ENCODE peak calls at places on chromosomes 7 and 10, in six cellular contexts. Z is Panc1, J is NB4, G is bronchial epithelial cell, A is astrocyte of the spinal cord, L is ovary. Q is an unnamed sample.

GRCh38 chr10:58546722-58547121 is 34.0 kb downstream of the BICC1 start:
- DNase-seq in Z (no peak), J (no peak), G (no peak), A (no peak), L (no peak), Q (no peak)

GRCh38 chr10:125084191-125085186 is 75.9 kb downstream of the CTBP2 start:
- DNase-seq in Z (peak), J (no peak), G (peak), A (peak), L (peak), Q (peak)

GRCh38 chr10:94052901-94053638 is 59.3 kb downstream of the PLCE1 start:
- DNase-seq in Z (no peak), J (no peak), G (no peak), A (no peak), L (no peak), Q (no peak)

GRCh38 chr10:96417432-96417831 is 58.6 kb upstream of the OPALIN start:
- DNase-seq in Z (no peak), J (peak), G (no peak), A (peak), L (no peak), Q (no peak)

GRCh38 chr7:44148961-44149550 is 7.9 kb upstream of the MYL7 start:
- DNase-seq in Z (no peak), J (no peak), G (no peak), A (no peak), L (no peak), Q (no peak)

GRCh38 chr10:23081891-23082290 is 13.5 kb upstream of the MSRB2 start:
- DNase-seq in Z (no peak), J (no peak), G (no peak), A (no peak), L (no peak), Q (no peak)

GRCh38 chr10:100186253-100186780 is 488 bp upstream of the ERLIN1 start:
- DNase-seq in Z (no peak), J (peak), G (peak), A (no peak), L (no peak), Q (no peak)

GRCh38 chr10:122165492-122165832 is 105.6 kb upstream of the BTBD16 start:
- DNase-seq in Z (no peak), J (no peak), G (no peak), A (no peak), L (no peak), Q (no peak)

GRCh38 chr10:109328001-109328400 is 595.3 kb downstream of the XPNPEP1 start:
- DNase-seq in Z (no peak), J (no peak), G (no peak), A (no peak), L (no peak), Q (no peak)

GRCh38 chr10:23974886-23975830 is 233.8 kb upstream of the KIAA1217 start:
- DNase-seq in Z (no peak), J (no peak), G (no peak), A (no peak), L (no peak), Q (no peak)

GRCh38 chr10:129236411-129236810 is 230.6 kb upstream of the MGMT start:
- DNase-seq in Z (no peak), J (no peak), G (no peak), A (no peak), L (no peak), Q (no peak)

GRCh38 chr7:53350241-53350640 is 314.8 kb downstream of the POM121L12 start:
- DNase-seq in Z (no peak), J (peak), G (peak), A (no peak), L (no peak), Q (no peak)

GRCh38 chr10:119281581-119282071 is 74.3 kb downstream of the GRK5 start:
- DNase-seq in Z (no peak), J (no peak), G (no peak), A (peak), L (peak), Q (no peak)

GRCh38 chr7:86653919-86654659 is 10.4 kb downstream of the GRM3 start:
- DNase-seq in Z (no peak), J (no peak), G (no peak), A (no peak), L (no peak), Q (no peak)

GRCh38 chr7:53022893-53023292 is 12.5 kb upstream of the POM121L12 start:
- DNase-seq in Z (no peak), J (no peak), G (no peak), A (no peak), L (no peak), Q (no peak)

GRCh38 chr7:155979994-155980393 is 167.7 kb upstream of the SHH start:
- DNase-seq in Z (no peak), J (no peak), G (no peak), A (no peak), L (no peak), Q (no peak)

GRCh38 chr7:69564454-69565417 is 33.5 kb upstream of the AUTS2 start:
- DNase-seq in Z (no peak), J (peak), G (no peak), A (peak), L (peak), Q (peak)

GRCh38 chr7:73707045-73707631 is 12.3 kb downstream of the STX1A start:
- DNase-seq in Z (no peak), J (no peak), G (peak), A (peak), L (no peak), Q (no peak)

GRCh38 chr7:157274991-157275427 is 61.8 kb upstream of the DNAJB6 start:
- DNase-seq in Z (no peak), J (peak), G (no peak), A (no peak), L (no peak), Q (no peak)

GRCh38 chr7:146655928-146656797 is 539.6 kb downstream of the CNTNAP2 start:
- DNase-seq in Z (no peak), J (peak), G (no peak), A (no peak), L (no peak), Q (no peak)

GRCh38 chr10:22489975-22490374 is 144.7 kb downstream of the SPAG6 start:
- DNase-seq in Z (no peak), J (no peak), G (no peak), A (no peak), L (no peak), Q (no peak)

GRCh38 chr7:47669178-47669878 is 87.4 kb upstream of the TNS3 start:
- DNase-seq in Z (no peak), J (peak), G (peak), A (peak), L (peak), Q (peak)
- H3K4me3 ChIP-seq in Z (no peak), J (no peak), G (no peak), A (no peak), L (no peak), Q (no peak)

GRCh38 chr10:95178797-95179196 is 15.2 kb upstream of the ACSM6 start:
- DNase-seq in Z (no peak), J (no peak), G (no peak), A (no peak), L (no peak), Q (no peak)

GRCh38 chr10:95178266-95178665 is 15.8 kb upstream of the ACSM6 start:
- DNase-seq in Z (no peak), J (no peak), G (no peak), A (no peak), L (no peak), Q (no peak)

GRCh38 chr10:95172851-95173250 is 21.2 kb upstream of the ACSM6 start:
- DNase-seq in Z (no peak), J (no peak), G (peak), A (no peak), L (no peak), Q (no peak)

GRCh38 chr10:95177429-95177828 is 16.6 kb upstream of the ACSM6 start:
- DNase-seq in Z (no peak), J (no peak), G (no peak), A (no peak), L (no peak), Q (no peak)

GRCh38 chr10:95176101-95176500 is 17.9 kb upstream of the ACSM6 start:
- DNase-seq in Z (no peak), J (no peak), G (no peak), A (no peak), L (no peak), Q (no peak)
- TF ChIP-seq CTCF in Z (peak), J (no peak), G (peak), A (no peak), L (no peak), Q (no peak)

GRCh38 chr10:80206277-80206655 is 929 bp upstream of the ANXA11 start:
- DNase-seq in Z (no peak), J (no peak), G (no peak), A (no peak), L (no peak), Q (no peak)
- H3K4me3 ChIP-seq in Z (peak), J (no peak), G (no peak), A (no peak), L (no peak), Q (peak)

GRCh38 chr10:95183451-95184230 is 10.4 kb upstream of the ACSM6 start:
- DNase-seq in Z (no peak), J (peak), G (peak), A (peak), L (peak), Q (peak)
- TF ChIP-seq CTCF in Z (peak), J (peak), G (peak), A (peak), L (peak), Q (peak)

DNA sequence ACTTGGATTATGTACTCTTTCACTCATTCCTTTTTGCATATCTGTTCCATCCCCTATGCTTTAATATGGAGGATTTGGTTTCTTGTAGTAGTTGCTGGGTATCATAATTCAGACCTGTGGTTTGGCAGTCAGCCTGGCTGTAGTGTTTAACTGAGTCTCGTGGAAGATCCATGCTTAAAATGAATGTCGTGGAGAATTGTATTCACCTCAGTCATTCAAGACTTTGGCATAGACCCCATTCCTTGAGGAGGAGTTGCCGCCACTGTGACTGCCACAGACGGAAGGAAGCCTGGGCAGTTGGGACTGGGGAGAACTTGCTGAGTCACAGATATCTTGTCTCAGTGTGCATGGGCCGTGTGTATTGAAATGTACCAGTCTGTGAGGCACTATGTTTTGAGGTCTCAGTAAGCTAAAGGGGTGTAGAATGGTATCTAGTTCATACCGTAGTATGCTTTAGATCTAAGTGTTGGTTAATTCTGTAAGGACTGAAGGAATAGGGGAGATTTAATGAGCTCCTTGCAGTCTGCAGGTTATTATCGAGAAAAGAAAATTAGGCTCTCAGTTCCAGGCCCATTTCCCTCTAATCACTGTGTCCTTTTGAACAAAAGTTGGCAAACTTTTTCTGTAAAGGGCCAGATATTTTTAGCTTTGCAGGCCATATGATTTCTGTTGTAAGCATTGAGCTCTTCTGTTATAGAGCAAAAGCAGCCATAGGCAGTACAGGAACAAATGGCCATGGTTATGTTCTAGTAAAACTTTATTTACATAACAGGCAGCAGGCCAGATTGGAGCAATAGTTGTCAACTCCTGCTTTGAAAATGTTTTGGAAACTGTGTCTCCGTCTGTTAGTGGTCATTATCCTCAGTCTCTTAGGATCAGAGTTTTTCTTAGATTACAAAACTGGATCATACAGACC is 76.8 kb downstream of the TPST1 start:
- DNase-seq in Z (no peak), J (peak), G (peak), A (peak), L (peak), Q (peak)
- H3K4me3 ChIP-seq in Z (no peak), J (no peak), G (no peak), A (no peak), L (no peak), Q (no peak)

DNA sequence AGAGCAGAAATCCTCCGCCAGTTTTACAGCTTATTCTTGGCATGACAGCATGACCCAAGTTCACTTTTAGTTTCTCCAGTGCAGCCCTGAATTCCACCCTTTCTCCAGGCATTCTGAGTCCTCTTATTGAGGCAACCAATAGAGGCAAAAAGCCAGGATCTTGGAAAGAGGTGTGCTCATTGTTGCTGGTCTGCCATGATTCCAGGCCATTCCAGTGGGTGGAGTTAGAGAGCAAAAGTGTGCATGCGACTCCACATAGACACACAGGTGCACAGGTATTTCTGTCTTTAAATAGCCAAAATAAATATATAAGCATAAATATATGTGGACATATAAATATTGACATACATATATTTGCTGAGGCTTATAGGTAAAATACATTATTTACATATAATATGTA is 224.7 kb upstream of the ADARB2 start:
- DNase-seq in Z (no peak), J (no peak), G (no peak), A (no peak), L (no peak), Q (no peak)
- TF ChIP-seq CTCF in Z (peak), J (no peak), G (no peak), A (no peak), L (no peak), Q (no peak)

Q was measured in HFF-Myc.